ENCODE peak calls at places on chromosomes 11 and 22, in eight cellular contexts. J is PC-3, F is lung, P is OCI-LY7, M is upper lobe of right lung, Y is endothelial cell of umbilical vein, R is cardiac muscle cell, G is tibial nerve. V is an unnamed sample.
A peak's percentile ranks its signal among the peaks of the same experiment; 100 is the strongest.

GRCh38 chr22:22894740-22895731 is 7.4 kb downstream of the IGLL5 start:
- DNase-seq in J (no peak), F (no peak), P (peak; percentile 52), M (peak; percentile 32), Y (no peak), R (no peak), G (no peak), V (no peak)

GRCh38 chr11:65208785-65209710 is 27.3 kb downstream of the CAPN1 start:
- DNase-seq in J (no peak), F (no peak), P (no peak), M (no peak), Y (no peak), R (no peak), G (no peak), V (no peak)

GRCh38 chr22:43209971-43210370 is 23.0 kb upstream of the TTLL12 start:
- DNase-seq in J (no peak), F (no peak), P (no peak), M (no peak), Y (no peak), R (no peak), G (no peak), V (no peak)

GRCh38 chr11:81987829-81988472 is 745.7 kb downstream of the FAM181B start:
- DNase-seq in J (no peak), F (no peak), P (no peak), M (no peak), Y (no peak), R (no peak), G (no peak), V (no peak)

GRCh38 chr11:90704510-90704909 is 481.7 kb upstream of the CHORDC1 start:
- DNase-seq in J (no peak), F (no peak), P (no peak), M (no peak), Y (no peak), R (no peak), G (no peak), V (no peak)

GRCh38 chr11:107598225-107599139 is 7.5 kb downstream of the ELMOD1 start:
- DNase-seq in J (peak; percentile 71), F (no peak), P (peak; percentile 6), M (peak; percentile 67), Y (peak; percentile 63), R (peak; percentile 63), G (no peak), V (no peak)

GRCh38 chr22:29298641-29299040 is 7.8 kb upstream of the GAS2L1 start:
- DNase-seq in J (no peak), F (no peak), P (no peak), M (no peak), Y (no peak), R (no peak), G (no peak), V (no peak)

GRCh38 chr11:36069576-36070214 is 125.8 kb downstream of the LDLRAD3 start:
- DNase-seq in J (peak; percentile 28), F (no peak), P (no peak), M (no peak), Y (no peak), R (peak; percentile 41), G (no peak), V (no peak)

GRCh38 chr11:1835671-1836010 is 851 bp downstream of the SYT8 start:
- DNase-seq in J (no peak), F (no peak), P (no peak), M (no peak), Y (no peak), R (no peak), G (no peak), V (no peak)
- H3K9me3 ChIP-seq in J (no peaks in the 10 kb centered on the region), F (no peaks in the 10 kb centered on the region), P (no peaks in the 10 kb centered on the region), M (no peaks in the 10 kb centered on the region), Y (no peaks in the 10 kb centered on the region), R (no peaks in the 10 kb centered on the region), G (no peaks in the 10 kb centered on the region), V (no peaks in the 10 kb centered on the region)

GRCh38 chr22:50059881-50060262 is 1.8 kb upstream of the TTLL8 start:
- DNase-seq in J (no peak), F (no peak), P (no peak), M (no peak), Y (no peak), R (no peak), G (no peak), V (no peak)
- H3K4me3 ChIP-seq in J (no peak overlapping the region), F (no peak overlapping the region), P (no peak overlapping the region), M (no peak overlapping the region), Y (no peak overlapping the region), R (no peak overlapping the region), G (no peak overlapping the region), V (no peak overlapping the region)

GRCh38 chr22:47400701-47401591 is 638.5 kb downstream of the TBC1D22A start:
- DNase-seq in J (no peak), F (no peak), P (no peak), M (peak; percentile 59), Y (no peak), R (no peak), G (no peak), V (no peak)
- H3K9me3 ChIP-seq in J (no peaks in the 10 kb centered on the region), F (no peaks in the 10 kb centered on the region), P (no peaks in the 10 kb centered on the region), M (no peaks in the 10 kb centered on the region), Y (no peaks in the 10 kb centered on the region), R (no peaks in the 10 kb centered on the region), G (no peaks in the 10 kb centered on the region), V (no peaks in the 10 kb centered on the region)

GRCh38 chr11:72244317-72245231 is 598 bp upstream of the PHOX2A start:
- DNase-seq in J (no peak), F (no peak), P (no peak), M (peak; percentile 64), Y (no peak), R (no peak), G (no peak), V (no peak)
- H3K4me3 ChIP-seq in J (no peak overlapping the region), F (no peak overlapping the region), P (no peak overlapping the region), M (peak overlapping the region; percentile 16), Y (no peak overlapping the region), R (peak overlapping the region; percentile 18), G (no peak overlapping the region), V (no peak overlapping the region)

GRCh38 chr11:43467958-43468357 is 109.2 kb downstream of the TTC17 start:
- DNase-seq in J (no peak), F (no peak), P (no peak), M (no peak), Y (no peak), R (no peak), G (no peak), V (no peak)
- H3K9me3 ChIP-seq in J (no peaks in the 10 kb centered on the region), F (peaks cover 7% of the 10 kb centered on the region), P (peaks cover 10% of the 10 kb centered on the region), M (no peaks in the 10 kb centered on the region), Y (no peaks in the 10 kb centered on the region), R (no peaks in the 10 kb centered on the region), G (peaks cover 10% of the 10 kb centered on the region), V (no peaks in the 10 kb centered on the region)

DNA sequence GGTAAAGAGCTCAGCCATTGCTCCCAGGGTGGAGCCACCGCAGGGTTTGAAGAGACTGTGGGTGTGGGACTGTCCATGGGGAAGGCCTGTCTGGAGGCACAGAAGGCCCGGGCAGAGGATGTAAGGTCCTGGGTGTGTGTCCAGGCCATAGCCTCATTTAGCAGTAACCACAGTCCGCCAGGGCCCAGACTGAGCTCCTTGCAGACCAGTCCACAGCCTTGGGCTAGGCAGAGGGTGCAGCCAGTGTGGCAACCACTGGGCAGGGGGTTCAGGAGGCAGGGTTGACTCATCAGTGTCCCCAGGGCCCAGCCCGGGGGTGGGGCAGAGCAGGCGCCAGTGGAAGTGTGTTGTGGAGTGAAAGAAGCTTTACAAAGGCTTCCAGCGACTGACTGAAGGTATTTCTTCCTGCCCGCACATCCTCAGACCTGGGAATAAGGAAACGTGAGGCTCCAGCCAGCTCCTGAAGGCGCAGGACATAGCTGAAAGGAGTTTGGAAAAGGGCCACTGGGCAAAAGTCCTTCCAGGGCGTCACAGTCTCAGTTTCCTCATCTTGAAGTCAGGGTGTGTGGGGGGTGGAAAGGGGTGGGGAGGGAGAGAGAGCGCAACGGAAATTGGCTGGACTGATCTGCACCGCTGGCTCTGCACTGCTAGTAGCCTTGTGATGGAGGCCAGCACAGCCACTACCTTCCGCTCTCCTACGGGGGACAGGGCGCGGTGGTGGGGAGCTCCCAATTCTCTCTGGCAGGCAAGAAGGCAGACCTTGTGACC is 27.8 kb upstream of the WNT11 start:
- DNase-seq in J (no peak), F (peak; percentile 53), P (peak; percentile 83), M (peak; percentile 73), Y (peak; percentile 9), R (no peak), G (peak; percentile 62), V (no peak)
- H3K4me3 ChIP-seq in J (peak overlapping the region; percentile 89), F (peak overlapping the region; percentile 75), P (peak overlapping the region; percentile 79), M (peak overlapping the region; percentile 81), Y (peak overlapping the region; percentile 84), R (peak overlapping the region; percentile 82), G (peak overlapping the region; percentile 94), V (peak overlapping the region; percentile 98)

GRCh38 chr22:47304854-47305253 is 542.4 kb downstream of the TBC1D22A start:
- DNase-seq in J (no peak), F (no peak), P (no peak), M (no peak), Y (no peak), R (no peak), G (no peak), V (no peak)

GRCh38 chr22:47301820-47302475 is 539.5 kb downstream of the TBC1D22A start:
- DNase-seq in J (no peak), F (no peak), P (no peak), M (no peak), Y (no peak), R (no peak), G (no peak), V (no peak)

GRCh38 chr22:47307326-47307725 is 544.9 kb downstream of the TBC1D22A start:
- DNase-seq in J (peak; percentile 51), F (no peak), P (no peak), M (no peak), Y (no peak), R (no peak), G (no peak), V (no peak)

GRCh38 chr22:47303161-47303890 is 540.9 kb downstream of the TBC1D22A start:
- DNase-seq in J (peak; percentile 12), F (no peak), P (no peak), M (no peak), Y (no peak), R (no peak), G (no peak), V (no peak)

DNA sequence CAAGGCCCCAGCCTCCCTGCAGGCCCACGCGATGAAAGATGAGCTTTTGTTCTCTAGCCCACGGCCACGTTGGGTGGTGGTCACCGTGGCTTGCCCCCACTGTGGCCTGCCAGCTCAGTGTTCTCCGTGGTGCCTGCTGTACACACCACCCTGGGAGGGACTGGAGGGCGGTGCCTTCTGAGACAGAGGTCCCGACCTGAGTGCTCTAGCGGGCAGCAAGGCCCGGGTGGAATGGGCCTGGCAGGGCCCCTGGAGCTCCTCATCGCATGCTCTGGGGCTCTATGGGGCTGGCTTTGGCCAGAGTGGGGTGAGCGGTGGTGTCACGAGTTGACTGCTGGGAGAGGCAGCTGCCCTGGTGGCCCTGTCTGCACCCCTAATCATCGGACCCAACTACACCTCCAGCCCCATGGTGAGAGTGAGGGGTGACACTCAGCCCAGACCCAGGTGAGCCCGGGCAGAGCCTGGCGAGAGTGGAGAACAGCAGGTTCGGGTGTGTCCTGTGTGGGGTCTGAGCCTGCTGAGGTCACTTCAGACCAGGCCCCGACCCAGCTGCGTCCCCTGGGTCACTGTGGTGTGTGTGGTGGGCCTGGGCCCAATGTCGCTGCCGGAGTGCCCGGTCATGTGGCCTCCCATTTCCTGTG is 541.9 kb downstream of the TBC1D22A start:
- DNase-seq in J (no peak), F (no peak), P (no peak), M (peak; percentile 56), Y (no peak), R (no peak), G (no peak), V (no peak)
- H3K9me3 ChIP-seq in J (no peaks in the 10 kb centered on the region), F (no peaks in the 10 kb centered on the region), P (no peaks in the 10 kb centered on the region), M (no peaks in the 10 kb centered on the region), Y (no peaks in the 10 kb centered on the region), R (no peaks in the 10 kb centered on the region), G (no peaks in the 10 kb centered on the region), V (no peaks in the 10 kb centered on the region)

V was measured in naive thymus-derived CD4-positive, alpha-beta T cell.